ENCODE peak calls at places on chromosomes 13 and 19, in four cellular contexts. K, R, X and P are unnamed samples.

GRCh38 chr19:48403606-48404005 is 10.1 kb downstream of the GRIN2D start:
- DNase-seq in K (no peak), R (peak; percentile 68), X (no peak), P (no peak)

GRCh38 chr13:75279834-75280369 is 202.1 kb downstream of the TBC1D4 start:
- DNase-seq in K (no peak), R (no peak), X (no peak), P (no peak)

GRCh38 chr13:47628666-47629065 is 372.4 kb downstream of the SUCLA2 start:
- DNase-seq in K (no peak), R (no peak), X (no peak), P (no peak)

GRCh38 chr13:96089749-96090239 is at the start of gene HS6ST3:
- DNase-seq in K (peak; percentile 58), R (peak; percentile 65), X (peak; percentile 10), P (no peak)

GRCh38 chr13:108086678-108087077 is 128.7 kb downstream of the LIG4 start:
- DNase-seq in K (no peak), R (no peak), X (no peak), P (no peak)

GRCh38 chr19:47305309-47305751 is 4.3 kb upstream of the C5AR1 start:
- DNase-seq in K (peak; percentile 90), R (peak; percentile 81), X (peak; percentile 61), P (no peak)

GRCh38 chr19:41871573-41872383 is 5.3 kb upstream of the CD79A start:
- DNase-seq in K (no peak), R (peak; percentile 74), X (no peak), P (no peak)

GRCh38 chr19:31408460-31409124 is 59.4 kb upstream of the TSHZ3 start:
- DNase-seq in K (no peak), R (no peak), X (no peak), P (peak; percentile 24)

GRCh38 chr13:72284791-72285190 is 417.8 kb upstream of the DACH1 start:
- DNase-seq in K (no peak), R (no peak), X (no peak), P (no peak)

GRCh38 chr19:47675271-47675670 is 38.0 kb upstream of the EHD2 start:
- DNase-seq in K (no peak), R (no peak), X (no peak), P (no peak)

GRCh38 chr19:31270897-31271568 is 78.2 kb downstream of the TSHZ3 start:
- DNase-seq in K (peak; percentile 48), R (peak; percentile 33), X (no peak), P (no peak)

GRCh38 chr13:65268009-65268408 is 1962.1 kb downstream of the PCDH9 start:
- DNase-seq in K (no peak), R (no peak), X (no peak), P (no peak)

GRCh38 chr19:46718157-46718933 is 1.4 kb upstream of the PRKD2 start:
- DNase-seq in K (no peak), R (no peak), X (no peak), P (no peak)

GRCh38 chr19:3603121-3603841 is 3.4 kb downstream of the TBXA2R start:
- DNase-seq in K (peak; percentile 87), R (peak; percentile 89), X (no peak), P (no peak)

GRCh38 chr13:94427313-94427712 is 52.2 kb downstream of the DCT start:
- DNase-seq in K (no peak), R (no peak), X (no peak), P (no peak)

GRCh38 chr13:109101550-109102144 is 472.2 kb downstream of the MYO16 start:
- DNase-seq in K (no peak), R (no peak), X (no peak), P (no peak)
- H3K27ac ChIP-seq in K (no peak overlapping the region), R (no peak overlapping the region), X (no peak overlapping the region), P (no peak overlapping the region)

GRCh38 chr19:40143612-40144011 is 47.6 kb upstream of the MAP3K10 start:
- DNase-seq in K (no peak), R (no peak), X (no peak), P (no peak)
- H3K27ac ChIP-seq in K (no peak overlapping the region), R (no peak overlapping the region), X (no peak overlapping the region), P (no peak overlapping the region)

GRCh38 chr13:98580420-98580819 is 3.5 kb upstream of the STK24 start:
- DNase-seq in K (no peak), R (no peak), X (no peak), P (no peak)

GRCh38 chr13:98581377-98581776 is 4.5 kb upstream of the STK24 start:
- DNase-seq in K (no peak), R (no peak), X (no peak), P (no peak)

GRCh38 chr13:98584668-98585397 is 7.9 kb upstream of the STK24 start:
- DNase-seq in K (no peak), R (no peak), X (no peak), P (no peak)

GRCh38 chr13:98582947-98583346 is 6.0 kb upstream of the STK24 start:
- DNase-seq in K (no peak), R (no peak), X (no peak), P (peak; percentile 91)

DNA sequence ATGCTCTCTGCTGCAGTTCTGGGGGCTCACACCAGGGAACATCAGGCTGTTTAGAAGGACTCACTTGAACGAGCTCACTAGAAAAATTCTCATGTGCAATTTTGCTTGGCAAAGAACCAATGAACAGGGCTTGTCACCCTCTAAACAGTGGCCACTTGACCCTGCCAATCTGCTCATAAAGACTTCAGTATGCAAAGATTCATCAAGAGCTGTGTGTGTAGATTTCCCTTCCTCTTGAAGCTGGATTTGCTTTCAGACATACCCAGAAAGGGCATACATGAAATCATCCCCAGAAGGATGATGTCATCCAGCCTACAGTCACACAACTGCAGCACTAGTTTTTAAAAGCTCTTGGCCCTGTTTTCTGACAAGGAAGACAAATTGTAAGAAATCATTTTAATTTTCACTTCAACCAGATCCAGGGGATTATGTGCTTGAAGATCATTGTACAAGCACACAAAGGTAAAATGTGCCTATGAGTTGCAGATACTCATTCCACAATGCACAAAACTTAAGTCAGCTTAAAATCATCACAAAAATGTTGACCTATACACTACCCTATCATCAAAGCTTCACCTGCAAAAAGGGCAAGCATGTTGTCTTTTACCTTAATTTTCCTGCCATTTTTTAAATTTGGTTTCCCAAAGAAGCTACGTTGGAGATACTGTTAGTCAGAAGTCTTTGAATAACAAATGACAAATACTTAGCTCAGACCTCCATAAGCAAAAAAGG is 5.2 kb upstream of the STK24 start:
- DNase-seq in K (no peak), R (no peak), X (no peak), P (peak; percentile 46)
- H3K27ac ChIP-seq in K (peak overlapping the region; percentile 27), R (no peak overlapping the region), X (no peak overlapping the region), P (peak overlapping the region; percentile 92)

GRCh38 chr13:52162279-52163101 is 3.1 kb upstream of the NEK3 start:
- DNase-seq in K (no peak), R (no peak), X (peak; percentile 35), P (no peak)
- H3K27ac ChIP-seq in K (no peak overlapping the region), R (no peak overlapping the region), X (no peak overlapping the region), P (no peak overlapping the region)

GRCh38 chr19:1302534-1303239 is 17.0 kb downstream of the EFNA2 start:
- DNase-seq in K (no peak), R (no peak), X (no peak), P (no peak)
- H3K27ac ChIP-seq in K (no peak overlapping the region), R (no peak overlapping the region), X (no peak overlapping the region), P (no peak overlapping the region)

GRCh38 chr13:52848455-52849190 is at the start of gene PCDH8:
- DNase-seq in K (no peak), R (no peak), X (no peak), P (no peak)
- H3K27ac ChIP-seq in K (no peak within 1 kb of the TSS), R (no peak within 1 kb of the TSS), X (no peak within 1 kb of the TSS), P (no peak within 1 kb of the TSS)

DNA sequence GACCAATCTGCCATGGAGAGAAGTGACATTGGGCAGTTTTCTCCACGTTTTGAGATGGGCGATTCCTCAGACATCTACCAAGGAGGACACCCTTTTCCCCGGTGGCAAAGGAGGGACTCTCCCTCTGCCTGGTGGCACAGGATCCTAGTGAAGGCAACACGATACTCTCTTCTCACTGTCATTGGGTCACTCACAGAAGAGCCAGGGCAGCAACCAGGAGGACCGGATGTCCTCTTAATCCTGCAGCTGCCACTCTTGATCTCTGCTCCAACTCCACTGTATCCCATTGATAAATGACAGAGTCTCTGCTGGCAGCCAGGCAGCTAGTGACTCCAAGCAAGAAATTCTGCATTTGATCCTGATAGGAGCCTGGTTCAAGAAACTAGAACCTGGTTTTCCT is 42.2 kb downstream of the COL4A2 start:
- DNase-seq in K (peak; percentile 53), R (no peak), X (no peak), P (no peak)
- H3K27ac ChIP-seq in K (peak overlapping the region; percentile 96), R (no peak overlapping the region), X (no peak overlapping the region), P (no peak overlapping the region)